ENCODE peak calls at places on chromosomes 2 and 18, in ten cellular contexts. Y is AG08395; V is foreskin keratinocyte; M is chondrocyte; D is activated T-cell treated with anti-CD3 and anti-CD28 coated beads for 24 hours; U is BE2C; W is NCI-H146; C is stimulated activated CD4-positive, alpha-beta T cell treated with anti-CD3 and anti-CD28 coated beads, TNF-alpha, amount 100 ng/mL, for 4 hours; I is foreskin fibroblast; O is ecto neural progenitor cell. Q is an unnamed sample.

GRCh38 chr2:68345129-68345875 is 19.8 kb upstream of the PLEK start:
- DNase-seq in V (no peak), C (no peak), W (peak), I (no peak), O (no peak), Y (no peak), U (no peak), D (no peak), M (no peak), Q (peak)

GRCh38 chr18:79791141-79791972 is 6.4 kb upstream of the KCNG2 start:
- DNase-seq in U (no peak), V (peak), I (peak), M (no peak), W (peak), C (no peak), Y (peak), O (no peak), D (no peak), Q (no peak)

GRCh38 chr2:203909192-203909945 is 27.2 kb upstream of the ICOS start:
- DNase-seq in Y (peak), D (no peak), W (peak), I (peak), M (no peak), U (no peak), C (no peak), V (peak), O (no peak), Q (no peak)

GRCh38 chr2:218781691-218782528 is at the start of gene CYP27A1:
- DNase-seq in C (no peak), Y (peak), W (no peak), V (no peak), M (no peak), I (peak), D (no peak), U (peak), O (peak), Q (peak)

GRCh38 chr2:229206548-229206947 is 64.5 kb downstream of the PID1 start:
- DNase-seq in U (no peak), I (no peak), O (no peak), M (no peak), V (no peak), Y (no peak), C (no peak), D (no peak), W (no peak), Q (no peak)

GRCh38 chr2:64780041-64780440 is 126.3 kb upstream of the SERTAD2 start:
- DNase-seq in V (no peak), M (no peak), D (no peak), Y (no peak), C (no peak), U (no peak), O (no peak), W (no peak), I (peak), Q (no peak)

GRCh38 chr2:77807531-77808215 is 285.5 kb upstream of the LRRTM4 start:
- DNase-seq in M (no peak), Y (no peak), C (no peak), V (no peak), O (no peak), D (no peak), W (no peak), I (no peak), U (no peak), Q (no peak)

GRCh38 chr18:63924551-63924950 is 16.8 kb downstream of the SERPINB10 start:
- DNase-seq in C (no peak), I (no peak), U (no peak), V (no peak), W (no peak), Y (peak), M (no peak), D (no peak), O (no peak), Q (no peak)

GRCh38 chr2:226564667-226565066 is 235.0 kb downstream of the IRS1 start:
- DNase-seq in C (no peak), Y (no peak), U (no peak), W (no peak), V (peak), O (no peak), M (no peak), D (no peak), I (no peak), Q (no peak)

GRCh38 chr18:25737710-25738251 is 352.6 kb downstream of the SS18 start:
- DNase-seq in C (no peak), Y (peak), D (no peak), V (peak), O (no peak), I (peak), M (no peak), W (no peak), U (no peak), Q (no peak)

GRCh38 chr2:119409506-119409905 is 22.1 kb upstream of the TMEM37 start:
- DNase-seq in M (no peak), V (no peak), D (no peak), I (no peak), O (no peak), U (no peak), Y (no peak), C (no peak), W (no peak), Q (no peak)

GRCh38 chr2:43228782-43229659 is 2.6 kb upstream of the ZFP36L2 start:
- DNase-seq in O (no peak), Y (no peak), I (peak), D (no peak), W (no peak), V (peak), M (no peak), C (no peak), U (no peak), Q (no peak)

GRCh38 chr2:164496881-164497280 is 124.4 kb downstream of the GRB14 start:
- DNase-seq in O (no peak), Y (no peak), D (no peak), I (no peak), V (no peak), U (no peak), W (no peak), C (no peak), M (no peak), Q (no peak)

GRCh38 chr2:94725543-94725942 is 145.7 kb upstream of the TEKT4 start:
- DNase-seq in D (no peak), U (no peak), V (no peak), Y (no peak), M (no peak), C (no peak), W (no peak), I (no peak), O (no peak), Q (no peak)

GRCh38 chr2:98110741-98111140 is 23.8 kb downstream of the VWA3B start:
- DNase-seq in D (no peak), M (no peak), V (no peak), I (no peak), U (no peak), C (no peak), Y (no peak), O (no peak), W (no peak), Q (no peak)

GRCh38 chr18:32919799-32920198 is 147.0 kb upstream of the KLHL14 start:
- DNase-seq in M (no peak), W (peak), I (peak), Y (peak), C (no peak), D (no peak), O (peak), V (no peak), U (peak), Q (peak)

GRCh38 chr18:77251730-77252050 is 2.0 kb downstream of the GALR1 start:
- DNase-seq in U (no peak), V (no peak), D (no peak), M (no peak), I (peak), W (no peak), O (no peak), Y (no peak), C (no peak), Q (no peak)

GRCh38 chr2:31208240-31208639 is 9.1 kb downstream of the CAPN14 start:
- DNase-seq in D (no peak), I (no peak), U (no peak), O (no peak), V (no peak), M (no peak), W (no peak), C (no peak), Y (no peak), Q (no peak)

GRCh38 chr18:57004366-57005121 is 142.3 kb upstream of the BOD1L2 start:
- DNase-seq in M (no peak), C (no peak), O (no peak), I (peak), U (no peak), V (peak), D (no peak), W (no peak), Y (peak), Q (no peak)

GRCh38 chr2:231315896-231316295 is 79.6 kb upstream of the B3GNT7 start:
- DNase-seq in V (no peak), U (no peak), M (no peak), D (no peak), W (no peak), Y (no peak), O (no peak), C (no peak), I (no peak), Q (no peak)

GRCh38 chr2:65435625-65436168 is 3.3 kb upstream of the SPRED2 start:
- DNase-seq in M (peak), V (no peak), C (no peak), U (peak), D (peak), O (peak), Y (peak), W (peak), I (peak), Q (peak)

GRCh38 chr2:42569883-42570282 is 1.5 kb downstream of the MTA3 start:
- DNase-seq in W (peak), M (no peak), D (no peak), I (peak), C (no peak), Y (no peak), O (no peak), U (no peak), V (no peak), Q (no peak)

GRCh38 chr2:191957996-191958860 is 111.3 kb upstream of the CAVIN2 start:
- DNase-seq in W (no peak), M (no peak), Y (no peak), O (no peak), U (no peak), V (no peak), D (no peak), I (no peak), C (no peak), Q (no peak)

GRCh38 chr2:176106636-176107539 is at the start of gene HOXD11:
- DNase-seq in W (peak), U (no peak), I (peak), V (no peak), C (no peak), D (no peak), M (no peak), O (no peak), Y (no peak), Q (peak)

GRCh38 chr18:48595703-48596218 is 56.9 kb downstream of the CTIF start:
- DNase-seq in V (no peak), Y (no peak), U (no peak), D (no peak), I (no peak), C (no peak), O (no peak), M (no peak), W (peak), Q (no peak)

GRCh38 chr18:69725009-69725408 is 222.7 kb downstream of the CD226 start:
- DNase-seq in I (no peak), M (no peak), W (no peak), Y (no peak), C (no peak), O (no peak), D (no peak), U (no peak), V (no peak), Q (no peak)

GRCh38 chr2:122029456-122029855 is 274.0 kb downstream of the TSN start:
- DNase-seq in M (no peak), O (no peak), V (no peak), U (no peak), W (no peak), Y (no peak), I (no peak), C (no peak), D (no peak), Q (no peak)

GRCh38 chr2:232418466-232419244 is 12.0 kb downstream of the ALPG start:
- DNase-seq in M (no peak), D (no peak), W (no peak), O (no peak), U (no peak), C (no peak), I (peak), V (no peak), Y (no peak), Q (peak)

GRCh38 chr2:215601990-215602721 is 166.3 kb upstream of the FN1 start:
- DNase-seq in O (no peak), C (no peak), M (no peak), V (no peak), I (peak), D (no peak), U (no peak), W (no peak), Y (peak), Q (no peak)

GRCh38 chr2:20444993-20445910 is 1.6 kb upstream of the RHOB start:
- DNase-seq in Y (no peak), O (no peak), D (no peak), M (no peak), I (no peak), V (no peak), W (no peak), U (peak), C (no peak), Q (no peak)

GRCh38 chr2:30664761-30665358 is 142.4 kb downstream of the CAPN13 start:
- DNase-seq in U (no peak), I (peak), M (no peak), W (no peak), V (peak), Y (peak), C (no peak), D (no peak), O (peak), Q (no peak)

GRCh38 chr2:109266998-109267854 is 138.2 kb downstream of the SH3RF3 start:
- DNase-seq in W (no peak), V (peak), D (no peak), I (no peak), M (no peak), O (no peak), Y (no peak), C (no peak), U (no peak), Q (no peak)

GRCh38 chr2:227623225-227623624 is 5.9 kb downstream of the SCYGR4 start:
- DNase-seq in O (no peak), I (peak), C (no peak), W (no peak), Y (peak), D (no peak), M (no peak), U (no peak), V (peak), Q (no peak)

GRCh38 chr18:36329684-36330434 is 32.3 kb downstream of the FHOD3 start:
- DNase-seq in W (no peak), O (no peak), Y (no peak), D (no peak), C (no peak), V (no peak), I (no peak), U (no peak), M (no peak), Q (no peak)

GRCh38 chr18:32362484-32362883 is 108.2 kb downstream of the GAREM1 start:
- DNase-seq in I (peak), W (no peak), C (no peak), U (no peak), D (no peak), M (no peak), O (no peak), V (no peak), Y (no peak), Q (no peak)

GRCh38 chr2:235709124-235709813 is 215.4 kb downstream of the AGAP1 start:
- DNase-seq in C (no peak), M (no peak), U (no peak), I (peak), O (no peak), D (no peak), W (no peak), Y (peak), V (peak), Q (no peak)

GRCh38 chr2:144479138-144479537 is 40.8 kb downstream of the ZEB2 start:
- DNase-seq in W (no peak), D (no peak), O (no peak), Y (peak), U (no peak), M (no peak), C (no peak), I (peak), V (peak), Q (peak)